ENCODE peak calls at places on chromosomes 12 and 14, in eight cellular contexts. E, X, R, W, Y, U, T and B are unnamed samples.

GRCh38 chr14:69924181-69924580 is 45.0 kb downstream of the SMOC1 start:
- DNase-seq in E (no peak), X (no peak), R (no peak), W (no peak), Y (no peak), U (no peak), T (no peak), B (no peak)

GRCh38 chr12:44874981-44875416 is 1.1 kb downstream of the NELL2 start:
- DNase-seq in E (no peak), X (peak), R (no peak), W (no peak), Y (no peak), U (no peak), T (peak), B (no peak)

GRCh38 chr12:97313471-97314190 is 149.0 kb upstream of the RMST start:
- DNase-seq in E (no peak), X (no peak), R (no peak), W (no peak), Y (no peak), U (peak), T (no peak), B (no peak)

GRCh38 chr14:26855051-26855753 is 257.4 kb upstream of the NOVA1 start:
- DNase-seq in E (no peak), X (no peak), R (no peak), W (no peak), Y (no peak), U (no peak), T (no peak), B (no peak)

GRCh38 chr12:109500406-109501185 is 23.2 kb downstream of the UBE3B start:
- DNase-seq in E (no peak), X (no peak), R (no peak), W (no peak), Y (no peak), U (no peak), T (no peak), B (no peak)

GRCh38 chr14:78152246-78153068 is 17.7 kb upstream of the NRXN3 start:
- DNase-seq in E (no peak), X (no peak), R (no peak), W (no peak), Y (no peak), U (no peak), T (no peak), B (peak)

GRCh38 chr12:27194644-27195043 is 49.4 kb upstream of the STK38L start:
- DNase-seq in E (no peak), X (no peak), R (no peak), W (no peak), Y (no peak), U (no peak), T (no peak), B (no peak)

GRCh38 chr12:28568709-28569108 is 378.5 kb downstream of the CCDC91 start:
- DNase-seq in E (no peak), X (no peak), R (no peak), W (no peak), Y (no peak), U (no peak), T (no peak), B (no peak)

GRCh38 chr14:103444837-103445524 is 59.8 kb downstream of the MARK3 start:
- DNase-seq in E (no peak), X (no peak), R (no peak), W (no peak), Y (peak), U (no peak), T (no peak), B (no peak)

GRCh38 chr14:72878746-72879145 is 15.2 kb downstream of the DPF3 start:
- DNase-seq in E (no peak), X (no peak), R (no peak), W (no peak), Y (no peak), U (no peak), T (no peak), B (no peak)

GRCh38 chr12:64826234-64826633 is 1.8 kb downstream of the TBC1D30 start:
- DNase-seq in E (no peak), X (peak), R (peak), W (no peak), Y (peak), U (no peak), T (peak), B (peak)

GRCh38 chr14:78278464-78278863 is 108.3 kb downstream of the NRXN3 start:
- DNase-seq in E (no peak), X (no peak), R (no peak), W (no peak), Y (no peak), U (no peak), T (no peak), B (no peak)

GRCh38 chr14:59126714-59127436 is 61.6 kb upstream of the DAAM1 start:
- DNase-seq in E (peak), X (peak), R (no peak), W (peak), Y (peak), U (peak), T (no peak), B (peak)

GRCh38 chr12:130592641-130593040 is 123.5 kb downstream of the RIMBP2 start:
- DNase-seq in E (no peak), X (no peak), R (no peak), W (no peak), Y (no peak), U (no peak), T (no peak), B (no peak)
- TF ChIP-seq CTCF in E (no peak), X (no peak), R (no peak), W (no peak), Y (no peak), U (no peak), T (no peak), B (no peak)

DNA sequence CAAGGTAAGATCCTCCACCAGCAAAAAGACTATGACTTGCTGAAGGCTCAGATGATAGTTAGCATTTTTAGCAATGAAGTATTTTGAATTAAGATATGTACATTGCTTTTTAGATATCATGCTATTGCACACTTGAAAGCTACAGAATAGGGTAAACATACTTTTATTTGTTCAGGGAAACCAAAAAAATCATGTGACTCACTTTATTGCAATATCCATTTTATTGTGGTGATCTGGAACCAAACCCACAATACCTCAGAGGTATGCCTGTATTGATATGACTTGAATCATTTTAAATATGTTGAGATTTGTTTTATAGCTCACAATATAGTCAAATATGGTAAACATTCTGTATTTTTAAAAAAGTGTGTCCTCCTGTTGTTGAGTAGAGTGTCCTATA is 96.1 kb downstream of the DIO3 start:
- DNase-seq in E (no peak), X (no peak), R (no peak), W (no peak), Y (no peak), U (no peak), T (no peak), B (no peak)
- TF ChIP-seq MAX in E (no peak), X (no peak), R (no peak), W (no peak), Y (no peak), U (no peak), T (no peak), B (no peak)

DNA sequence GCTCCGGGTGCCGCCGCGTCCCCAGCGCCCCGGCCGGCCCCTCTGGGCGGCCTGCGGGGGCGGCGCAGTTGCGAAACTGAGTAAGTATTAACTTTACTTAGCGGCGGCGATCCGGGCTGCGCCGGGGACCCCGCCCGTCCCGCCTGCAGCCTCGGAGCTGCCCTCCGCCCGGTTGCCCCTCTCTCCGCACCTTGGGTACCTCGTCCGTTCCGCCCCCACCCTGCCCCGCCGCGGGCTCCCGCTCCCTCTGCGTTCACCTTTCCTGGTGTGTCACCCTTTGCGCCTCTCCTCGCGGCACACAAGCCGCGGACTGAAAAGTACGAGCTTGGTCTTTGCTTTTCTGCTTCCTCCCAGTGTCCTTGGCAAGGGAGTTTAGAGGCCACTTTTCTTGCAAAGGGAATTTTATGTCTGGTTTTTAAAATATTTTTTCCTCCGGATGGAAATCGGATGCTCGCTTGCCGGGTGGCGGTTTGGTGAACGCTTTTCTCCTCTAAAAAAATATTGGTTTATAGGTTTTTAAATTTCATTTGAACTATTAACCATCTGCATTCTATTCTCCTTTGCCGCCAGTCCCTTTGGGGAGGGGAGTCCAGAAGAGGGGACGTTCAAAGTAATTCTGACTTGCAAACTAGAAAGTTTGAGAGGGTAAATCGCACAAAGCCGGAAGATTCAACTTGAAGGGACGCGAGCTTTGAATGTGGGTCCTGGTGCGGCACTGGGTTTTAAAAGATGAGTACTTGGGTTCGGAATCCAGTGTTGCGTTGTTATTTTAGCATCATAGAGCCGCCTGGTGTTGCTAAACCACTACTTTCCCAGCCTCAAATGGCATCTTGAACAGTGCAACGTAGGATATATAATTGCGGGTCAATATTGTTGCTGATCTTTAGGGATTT is 833 bp downstream of the RASSF8 start:
- DNase-seq in E (peak), X (peak), R (no peak), W (no peak), Y (no peak), U (no peak), T (peak), B (peak)
- TF ChIP-seq POLR2A in E (no peak), X (no peak), R (no peak), W (no peak), Y (no peak), U (no peak), T (no peak), B (no peak)

GRCh38 chr12:131436922-131437705 is 273.8 kb upstream of the SFSWAP start:
- DNase-seq in E (no peak), X (no peak), R (no peak), W (no peak), Y (no peak), U (no peak), T (peak), B (no peak)

GRCh38 chr12:131442337-131442918 is 268.5 kb upstream of the SFSWAP start:
- DNase-seq in E (no peak), X (no peak), R (no peak), W (no peak), Y (no peak), U (no peak), T (peak), B (no peak)

GRCh38 chr12:131441638-131442336 is 269.1 kb upstream of the SFSWAP start:
- DNase-seq in E (no peak), X (no peak), R (no peak), W (no peak), Y (no peak), U (no peak), T (no peak), B (no peak)

GRCh38 chr12:131437706-131438210 is 273.1 kb upstream of the SFSWAP start:
- DNase-seq in E (no peak), X (no peak), R (no peak), W (no peak), Y (no peak), U (no peak), T (no peak), B (no peak)

GRCh38 chr12:131438874-131439273 is 272.0 kb upstream of the SFSWAP start:
- DNase-seq in E (no peak), X (no peak), R (no peak), W (no peak), Y (no peak), U (peak), T (no peak), B (no peak)
- TF ChIP-seq CTCF in E (no peak), X (no peak), R (no peak), W (peak), Y (peak), U (peak), T (peak), B (no peak)

GRCh38 chr14:55005071-55005470 is 21.8 kb downstream of the WDHD1 start:
- DNase-seq in E (no peak), X (no peak), R (no peak), W (no peak), Y (no peak), U (no peak), T (no peak), B (no peak)

DNA sequence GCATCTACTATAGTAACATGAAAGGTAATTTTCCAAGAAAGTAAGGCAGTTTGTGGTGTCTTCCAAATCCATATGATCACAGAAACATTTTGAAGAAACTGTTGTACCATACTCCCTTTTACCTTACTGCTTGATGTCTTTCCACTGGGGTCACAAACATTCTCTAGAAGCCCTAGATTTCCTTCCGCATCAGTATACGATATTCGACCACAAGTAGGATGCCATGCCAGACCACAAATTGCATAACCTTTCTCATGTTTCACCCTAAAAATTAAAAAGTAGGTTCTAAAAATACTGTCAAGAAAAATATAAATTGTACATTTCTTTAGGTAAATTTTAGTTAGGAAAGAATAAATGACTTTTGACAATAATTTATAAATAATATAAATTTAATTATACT is 26.5 kb downstream of the WDHD1 start:
- DNase-seq in E (no peak), X (no peak), R (no peak), W (no peak), Y (no peak), U (no peak), T (no peak), B (peak)
- TF ChIP-seq MAX in E (no peak), X (no peak), R (no peak), W (no peak), Y (no peak), U (no peak), T (no peak), B (no peak)

GRCh38 chr14:96823652-96824051 is 26.5 kb downstream of the VRK1 start:
- DNase-seq in E (no peak), X (no peak), R (no peak), W (no peak), Y (no peak), U (no peak), T (no peak), B (no peak)

GRCh38 chr14:96816281-96816680 is 19.1 kb downstream of the VRK1 start:
- DNase-seq in E (no peak), X (no peak), R (no peak), W (no peak), Y (no peak), U (no peak), T (no peak), B (peak)

GRCh38 chr14:96811985-96812667 is 14.9 kb downstream of the VRK1 start:
- DNase-seq in E (no peak), X (no peak), R (no peak), W (no peak), Y (no peak), U (no peak), T (no peak), B (no peak)

GRCh38 chr14:96821501-96821900 is 24.3 kb downstream of the VRK1 start:
- DNase-seq in E (no peak), X (no peak), R (no peak), W (no peak), Y (no peak), U (no peak), T (no peak), B (no peak)

DNA sequence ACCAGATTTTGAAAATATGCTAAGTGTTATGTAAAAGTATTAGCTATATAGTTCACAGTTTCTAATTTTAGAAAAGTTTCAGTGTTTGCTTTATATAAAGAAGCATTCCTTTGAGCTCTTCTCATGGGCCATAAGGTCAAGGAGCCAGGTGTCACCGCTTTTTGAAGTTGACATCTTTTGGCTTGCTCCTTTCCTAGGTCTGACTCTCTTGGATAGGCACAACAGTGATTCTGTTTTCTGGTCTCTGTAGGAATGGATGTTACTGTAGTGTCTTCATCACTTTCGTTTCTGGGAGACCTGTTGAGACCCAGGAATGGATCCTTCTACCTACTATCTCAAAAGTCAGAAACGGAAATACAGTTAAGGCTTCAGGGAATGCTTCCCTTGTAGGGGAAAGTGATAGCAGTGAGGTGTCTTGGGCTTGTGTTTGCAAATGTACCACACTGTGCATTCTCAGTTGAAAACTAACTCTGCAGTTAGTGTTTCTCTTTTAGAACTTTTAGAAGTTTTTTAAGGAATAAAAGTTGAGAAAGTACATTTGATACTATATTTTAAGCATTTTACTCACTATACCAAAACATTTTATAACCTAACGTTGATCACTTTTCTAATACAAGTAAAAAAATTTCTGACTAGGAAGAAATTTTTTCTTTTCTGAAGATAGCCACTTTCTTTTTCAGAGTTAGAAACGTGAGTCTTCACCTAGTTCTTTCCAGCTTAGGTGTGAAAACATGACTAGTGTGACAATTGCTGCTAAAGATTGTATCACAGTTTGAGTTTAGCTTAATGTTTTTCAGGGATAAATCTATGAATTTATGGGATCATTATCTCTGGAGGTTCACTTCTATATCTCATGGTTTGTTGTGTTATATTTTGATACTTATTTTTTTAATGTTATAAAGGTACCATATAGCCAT is 20.8 kb downstream of the VRK1 start:
- DNase-seq in E (no peak), X (no peak), R (no peak), W (no peak), Y (no peak), U (no peak), T (no peak), B (no peak)
- TF ChIP-seq POLR2A in E (no peak), X (no peak), R (no peak), W (no peak), Y (no peak), U (no peak), T (no peak), B (no peak)